ENCODE peak calls at places on chromosomes 11 and 22, in seven cellular contexts. I, W, Z, K, T, E and V are unnamed samples.
A peak's percentile ranks its signal among the peaks of the same experiment; 100 is the strongest.

GRCh38 chr22:37742374-37743092 is 45.7 kb downstream of the TRIOBP start:
- DNase-seq in K (no peak), E (peak; percentile 96), Z (peak; percentile 94), I (no peak), W (peak; percentile 86), T (no peak), V (no peak)

GRCh38 chr22:42437488-42438292 is 5.5 kb upstream of the NFAM1 start:
- DNase-seq in W (no peak), I (peak; percentile 84), T (peak; percentile 86), E (peak; percentile 51), Z (peak; percentile 61), K (peak; percentile 28), V (no peak)

GRCh38 chr11:33064033-33064825 is 24.9 kb downstream of the TCP11L1 start:
- DNase-seq in I (no peak), T (no peak), W (no peak), E (no peak), Z (peak; percentile 29), K (no peak), V (no peak)

GRCh38 chr11:36186340-36186739 is 102.9 kb downstream of the COMMD9 start:
- DNase-seq in K (no peak), W (peak; percentile 79), Z (peak; percentile 20), T (no peak), E (no peak), I (no peak), V (peak; percentile 35)

GRCh38 chr11:1225386-1226225 is 2.7 kb downstream of the MUC5B start:
- DNase-seq in I (peak; percentile 31), T (no peak), Z (no peak), E (no peak), K (no peak), W (no peak), V (no peak)

GRCh38 chr11:12556788-12557384 is 117.3 kb upstream of the TEAD1 start:
- DNase-seq in W (peak; percentile 96), I (peak; percentile 81), Z (peak; percentile 94), T (no peak), E (peak; percentile 12), K (peak; percentile 69), V (no peak)

GRCh38 chr11:67437082-67437821 is at the start of gene PTPRCAP:
- DNase-seq in T (peak; percentile 89), K (no peak), I (no peak), Z (no peak), E (no peak), W (no peak), V (no peak)

GRCh38 chr11:25247336-25247735 is 750.5 kb downstream of the LUZP2 start:
- DNase-seq in E (no peak), I (no peak), K (no peak), T (no peak), Z (no peak), W (no peak), V (no peak)

GRCh38 chr11:111305403-111305802 is 7.1 kb downstream of the POU2AF3 start:
- DNase-seq in W (no peak), I (no peak), E (no peak), T (no peak), K (no peak), Z (no peak), V (no peak)

GRCh38 chr11:100403817-100404216 is 283.3 kb upstream of the ARHGAP42 start:
- DNase-seq in Z (no peak), I (no peak), K (no peak), T (no peak), E (no peak), W (peak; percentile 60), V (no peak)

GRCh38 chr11:35483131-35483800 is 42.1 kb downstream of the PAMR1 start:
- DNase-seq in T (no peak), E (no peak), K (no peak), I (no peak), Z (peak; percentile 76), W (peak; percentile 64), V (no peak)

GRCh38 chr11:115222218-115222862 is 281.9 kb downstream of the CADM1 start:
- DNase-seq in E (no peak), T (peak; percentile 68), K (peak; percentile 40), W (peak; percentile 98), Z (peak; percentile 83), I (no peak), V (peak; percentile 56)

GRCh38 chr11:86395061-86395551 is 20.4 kb downstream of the CCDC81 start:
- DNase-seq in W (peak; percentile 33), T (no peak), I (peak; percentile 53), K (peak; percentile 13), E (no peak), Z (peak; percentile 12), V (no peak)

GRCh38 chr11:70934999-70935768 is 317.2 kb downstream of the SHANK2 start:
- DNase-seq in I (no peak), W (no peak), Z (peak; percentile 50), E (peak; percentile 28), K (no peak), T (no peak), V (no peak)

GRCh38 chr11:117511981-117512448 is 184.4 kb downstream of the CEP164 start:
- DNase-seq in I (no peak), W (no peak), K (no peak), T (no peak), E (no peak), Z (no peak), V (no peak)

GRCh38 chr11:95485115-95485900 is 254.3 kb upstream of the SESN3 start:
- DNase-seq in T (no peak), W (peak; percentile 89), Z (peak; percentile 87), I (no peak), E (no peak), K (no peak), V (peak; percentile 44)

GRCh38 chr11:127919206-127920000 is 668.0 kb downstream of the ETS1 start:
- DNase-seq in I (no peak), W (peak; percentile 95), T (no peak), Z (peak; percentile 91), K (peak; percentile 6), E (no peak), V (peak; percentile 28)

GRCh38 chr22:37334859-37335818 is 52.8 kb downstream of the CYTH4 start:
- DNase-seq in E (no peak), W (no peak), I (peak; percentile 74), K (no peak), T (no peak), Z (peak; percentile 40), V (no peak)

GRCh38 chr11:68211546-68211945 is 1.6 kb downstream of the KMT5B start:
- DNase-seq in I (no peak), W (no peak), T (no peak), K (no peak), Z (no peak), E (no peak), V (no peak)

GRCh38 chr11:62588966-62589637 is 2.2 kb downstream of the TUT1 start:
- DNase-seq in W (no peak), I (no peak), K (peak; percentile 50), T (no peak), E (no peak), Z (peak; percentile 66), V (no peak)

GRCh38 chr11:46597609-46598219 is 3.9 kb upstream of the AMBRA1 start:
- DNase-seq in T (no peak), I (no peak), E (no peak), Z (peak; percentile 70), W (peak; percentile 57), K (peak; percentile 50), V (no peak)

GRCh38 chr22:28009272-28009827 is 90.3 kb upstream of the PITPNB start:
- DNase-seq in K (peak; percentile 75), W (peak; percentile 92), I (peak; percentile 83), Z (peak; percentile 84), E (peak; percentile 49), T (peak; percentile 79), V (peak; percentile 42)

GRCh38 chr11:134741453-134742227 is 329.6 kb upstream of the B3GAT1 start:
- DNase-seq in K (peak; percentile 3), T (no peak), W (peak; percentile 40), Z (no peak), E (no peak), I (no peak), V (no peak)

GRCh38 chr11:610146-610801 is 5.5 kb downstream of the IRF7 start:
- DNase-seq in E (no peak), I (no peak), T (no peak), W (no peak), Z (no peak), K (no peak), V (no peak)

GRCh38 chr22:45932066-45932465 is 44.9 kb downstream of the WNT7B start:
- DNase-seq in I (no peak), E (no peak), K (no peak), W (peak; percentile 44), Z (peak; percentile 66), T (no peak), V (no peak)

GRCh38 chr11:70490208-70490607 is 91.9 kb downstream of the CTTN start:
- DNase-seq in I (no peak), K (no peak), W (no peak), T (no peak), Z (no peak), E (no peak), V (no peak)

GRCh38 chr11:60973699-60974098 is 2.2 kb downstream of the CD6 start:
- DNase-seq in W (no peak), Z (no peak), K (no peak), T (no peak), E (no peak), I (no peak), V (no peak)

GRCh38 chr11:60972182-60973030 is 926 bp downstream of the CD6 start:
- DNase-seq in I (no peak), W (no peak), E (no peak), K (no peak), T (no peak), Z (no peak), V (no peak)

GRCh38 chr11:60970890-60971289 is 590 bp upstream of the CD6 start:
- DNase-seq in I (no peak), K (no peak), E (no peak), W (no peak), T (no peak), Z (no peak), V (no peak)

GRCh38 chr11:60970369-60970774 is 1.1 kb upstream of the CD6 start:
- DNase-seq in E (peak; percentile 16), T (peak; percentile 66), K (peak; percentile 36), Z (peak; percentile 69), I (peak; percentile 69), W (no peak), V (no peak)

GRCh38 chr11:60971520-60971919 is at the start of gene CD6:
- DNase-seq in K (no peak), T (no peak), I (no peak), Z (no peak), E (no peak), W (no peak), V (no peak)
- H2AFZ ChIP-seq in K (no peak within 1 kb of the TSS), T (no peak within 1 kb of the TSS), I (no peak within 1 kb of the TSS), Z (no peak within 1 kb of the TSS), E (no peak within 1 kb of the TSS), W (no peak within 1 kb of the TSS), V (no peak within 1 kb of the TSS)

GRCh38 chr11:132358573-132358953 is 988.1 kb downstream of the NTM start:
- DNase-seq in E (no peak), T (no peak), K (no peak), W (no peak), I (no peak), Z (no peak), V (no peak)
- H2AFZ ChIP-seq in E (no peak overlapping the region), T (no peak overlapping the region), K (no peak overlapping the region), W (no peak overlapping the region), I (no peak overlapping the region), Z (no peak overlapping the region), V (no peak overlapping the region)

GRCh38 chr11:125886997-125887372 is 483 bp upstream of the HYLS1 start:
- DNase-seq in K (no peak), I (peak; percentile 67), W (no peak), Z (peak; percentile 72), T (peak; percentile 75), E (no peak), V (no peak)
- H2AFZ ChIP-seq in K (peak overlapping the region; percentile 38), I (no peak overlapping the region), W (peak overlapping the region; percentile 99), Z (peak overlapping the region; percentile 84), T (peak overlapping the region; percentile 77), E (peak overlapping the region; percentile 11), V (peak overlapping the region; percentile 92)

GRCh38 chr22:47296405-47297260 is 534.2 kb downstream of the TBC1D22A start:
- DNase-seq in I (no peak), T (no peak), W (no peak), K (no peak), Z (peak; percentile 27), E (no peak), V (no peak)
- H2AFZ ChIP-seq in I (no peak overlapping the region), T (no peak overlapping the region), W (no peak overlapping the region), K (no peak overlapping the region), Z (no peak overlapping the region), E (no peak overlapping the region), V (no peak overlapping the region)